ENCODE peak calls at places on chromosomes 5 and 9, in nine cellular contexts. J is CD8-positive, alpha-beta T cell; Z is hepatocyte; O is mesenchymal stem cell; Y is left ventricle myocardium inferior; Q is A549; P is pancreas; N is spleen; B is substantia nigra. T is an unnamed sample.
A peak's percentile ranks its signal among the peaks of the same experiment; 100 is the strongest.

GRCh38 chr5:56429110-56429561 is 196.0 kb upstream of the ANKRD55 start:
- DNase-seq in J (no peak), Z (no peak), O (peak; percentile 33), Y (peak; percentile 52), Q (no peak), P (no peak), N (no peak), B (no peak), T (no peak)

GRCh38 chr9:21811914-21812313 is 9.5 kb downstream of the MTAP start:
- DNase-seq in J (no peak), Z (no peak), O (no peak), Y (no peak), Q (no peak), P (no peak), N (no peak), B (no peak), T (no peak)

GRCh38 chr9:133677126-133678010 is 41.2 kb downstream of the DBH start:
- DNase-seq in J (peak; percentile 40), Z (no peak), O (no peak), Y (peak; percentile 8), Q (no peak), P (no peak), N (no peak), B (no peak), T (no peak)

GRCh38 chr5:108149369-108149768 is 232.5 kb downstream of the FBXL17 start:
- DNase-seq in J (no peak), Z (no peak), O (no peak), Y (no peak), Q (no peak), P (no peak), N (no peak), B (no peak), T (no peak)

GRCh38 chr9:125525846-125526619 is 181.0 kb downstream of the MAPKAP1 start:
- DNase-seq in J (no peak), Z (no peak), O (peak; percentile 85), Y (peak; percentile 70), Q (no peak), P (no peak), N (no peak), B (no peak), T (no peak)

GRCh38 chr9:131419029-131419614 is 25.2 kb downstream of the PRRC2B start:
- DNase-seq in J (no peak), Z (no peak), O (peak; percentile 76), Y (no peak), Q (no peak), P (no peak), N (no peak), B (no peak), T (no peak)

GRCh38 chr5:67465556-67466206 is 269.1 kb upstream of the CD180 start:
- DNase-seq in J (no peak), Z (no peak), O (no peak), Y (no peak), Q (no peak), P (no peak), N (no peak), B (no peak), T (no peak)

GRCh38 chr9:35652829-35653209 is 2.1 kb upstream of the SIT1 start:
- DNase-seq in J (no peak), Z (no peak), O (no peak), Y (no peak), Q (no peak), P (no peak), N (no peak), B (no peak), T (no peak)

GRCh38 chr5:130666462-130666861 is 498.6 kb downstream of the HINT1 start:
- DNase-seq in J (no peak), Z (no peak), O (no peak), Y (no peak), Q (no peak), P (no peak), N (no peak), B (no peak), T (no peak)

DNA sequence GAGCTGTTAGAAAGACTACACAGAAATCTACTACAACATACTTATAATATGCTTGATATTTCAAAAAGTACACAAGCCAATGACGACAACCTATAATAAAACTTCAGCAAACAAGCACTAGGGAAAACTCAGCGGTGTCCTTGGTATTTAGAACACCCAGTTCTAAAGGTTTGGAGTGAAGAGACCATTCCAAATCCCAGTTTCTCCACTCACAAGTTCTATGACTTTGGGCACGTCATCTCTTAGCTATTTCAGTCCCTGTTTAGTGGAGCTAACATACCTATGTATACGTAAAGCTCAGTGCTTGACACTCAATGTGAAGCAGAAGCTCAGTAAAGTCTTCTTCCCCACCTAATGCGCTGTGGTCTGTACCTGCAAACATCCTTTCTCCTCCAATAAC is 52.8 kb downstream of the MLLT3 start:
- DNase-seq in J (no peak), Z (peak; percentile 16), O (peak; percentile 21), Y (no peak), Q (no peak), P (no peak), N (no peak), B (no peak), T (no peak)
- H3K27ac ChIP-seq in J (no peak overlapping the region), Z (peak overlapping the region; percentile 61), O (no peak overlapping the region), Y (no peak overlapping the region), Q (peak overlapping the region; percentile 82), P (no peak overlapping the region), N (no peak overlapping the region), B (no peak overlapping the region), T (no peak overlapping the region)

DNA sequence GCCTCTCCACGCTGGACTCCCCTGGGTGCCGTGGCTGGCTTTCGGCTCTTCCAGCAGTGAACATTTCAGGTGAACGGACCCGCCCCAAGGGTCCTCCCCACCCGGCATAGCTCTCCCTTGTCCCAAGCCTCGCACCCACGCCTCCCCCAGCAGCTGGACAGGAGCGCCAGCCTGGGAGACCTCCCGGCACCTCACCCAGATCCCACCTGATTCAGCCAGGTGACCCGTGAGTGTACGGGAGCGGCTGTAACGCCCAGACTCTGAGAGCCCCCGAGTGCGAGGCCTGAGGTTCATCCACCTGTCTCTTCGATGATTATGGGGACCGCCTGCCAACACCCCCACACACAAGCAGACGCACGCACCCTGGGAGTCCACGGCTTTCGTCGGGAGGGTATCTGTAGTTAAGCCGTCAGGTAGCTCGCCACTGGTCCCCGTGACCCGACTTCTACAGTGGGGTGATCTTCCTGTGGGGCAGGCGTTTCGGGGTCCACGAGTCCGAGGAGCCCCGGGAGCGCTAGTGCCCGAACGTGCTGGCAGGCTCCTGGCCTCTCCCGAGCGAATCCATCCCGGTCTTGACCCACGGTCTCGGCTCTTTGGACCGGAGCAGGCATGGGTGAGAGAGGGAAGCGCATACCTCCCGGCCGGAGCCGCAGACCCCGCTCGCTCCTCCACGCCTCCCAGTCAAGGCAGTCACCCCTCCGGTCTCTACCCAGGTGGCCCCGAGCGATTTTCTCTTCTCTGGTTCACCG is 14.9 kb downstream of the TRIM7 start:
- DNase-seq in J (no peak), Z (peak; percentile 35), O (peak; percentile 31), Y (no peak), Q (no peak), P (peak; percentile 35), N (peak; percentile 87), B (no peak), T (no peak)
- H3K27ac ChIP-seq in J (peak overlapping the region; percentile 74), Z (no peak overlapping the region), O (no peak overlapping the region), Y (peak overlapping the region; percentile 97), Q (peak overlapping the region; percentile 96), P (peak overlapping the region; percentile 91), N (peak overlapping the region; percentile 93), B (peak overlapping the region; percentile 69), T (no peak overlapping the region)

DNA sequence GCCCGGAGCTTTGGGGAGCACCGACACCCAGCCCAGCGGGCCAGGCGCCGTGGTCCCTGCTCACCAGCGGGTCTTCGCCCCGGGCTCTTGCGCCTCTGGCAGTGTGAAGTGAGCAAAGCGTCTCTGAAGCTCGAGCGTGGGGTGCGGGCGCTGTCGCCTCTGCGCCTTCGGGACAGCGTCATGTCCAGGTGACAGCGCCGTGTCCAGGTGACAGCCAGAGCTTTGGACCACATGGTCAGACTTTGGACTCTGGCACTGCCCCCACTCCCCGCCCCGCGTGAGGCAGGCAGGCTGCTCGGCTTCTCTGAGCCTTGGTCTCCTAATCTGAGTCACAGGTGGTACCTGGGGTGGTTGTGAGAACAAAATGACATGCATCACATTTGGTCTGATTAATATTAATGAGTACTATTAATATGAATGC is 156.8 kb downstream of the OLFM1 start:
- DNase-seq in J (no peak), Z (no peak), O (no peak), Y (no peak), Q (no peak), P (peak; percentile 83), N (peak; percentile 57), B (no peak), T (no peak)
- H3K27ac ChIP-seq in J (no peak overlapping the region), Z (no peak overlapping the region), O (no peak overlapping the region), Y (no peak overlapping the region), Q (no peak overlapping the region), P (no peak overlapping the region), N (no peak overlapping the region), B (no peak overlapping the region), T (no peak overlapping the region)

GRCh38 chr9:211036-211435 is 3.6 kb upstream of the DOCK8 start:
- DNase-seq in J (no peak), Z (no peak), O (no peak), Y (no peak), Q (no peak), P (no peak), N (no peak), B (no peak), T (no peak)

GRCh38 chr9:212265-212664 is 2.4 kb upstream of the DOCK8 start:
- DNase-seq in J (no peak), Z (no peak), O (no peak), Y (no peak), Q (no peak), P (no peak), N (no peak), B (no peak), T (no peak)

GRCh38 chr9:211557-211956 is 3.1 kb upstream of the DOCK8 start:
- DNase-seq in J (no peak), Z (no peak), O (no peak), Y (no peak), Q (no peak), P (peak; percentile 15), N (no peak), B (no peak), T (no peak)

GRCh38 chr9:215631-216155 is 1.0 kb downstream of the DOCK8 start:
- DNase-seq in J (no peak), Z (no peak), O (no peak), Y (no peak), Q (no peak), P (no peak), N (no peak), B (no peak), T (no peak)

DNA sequence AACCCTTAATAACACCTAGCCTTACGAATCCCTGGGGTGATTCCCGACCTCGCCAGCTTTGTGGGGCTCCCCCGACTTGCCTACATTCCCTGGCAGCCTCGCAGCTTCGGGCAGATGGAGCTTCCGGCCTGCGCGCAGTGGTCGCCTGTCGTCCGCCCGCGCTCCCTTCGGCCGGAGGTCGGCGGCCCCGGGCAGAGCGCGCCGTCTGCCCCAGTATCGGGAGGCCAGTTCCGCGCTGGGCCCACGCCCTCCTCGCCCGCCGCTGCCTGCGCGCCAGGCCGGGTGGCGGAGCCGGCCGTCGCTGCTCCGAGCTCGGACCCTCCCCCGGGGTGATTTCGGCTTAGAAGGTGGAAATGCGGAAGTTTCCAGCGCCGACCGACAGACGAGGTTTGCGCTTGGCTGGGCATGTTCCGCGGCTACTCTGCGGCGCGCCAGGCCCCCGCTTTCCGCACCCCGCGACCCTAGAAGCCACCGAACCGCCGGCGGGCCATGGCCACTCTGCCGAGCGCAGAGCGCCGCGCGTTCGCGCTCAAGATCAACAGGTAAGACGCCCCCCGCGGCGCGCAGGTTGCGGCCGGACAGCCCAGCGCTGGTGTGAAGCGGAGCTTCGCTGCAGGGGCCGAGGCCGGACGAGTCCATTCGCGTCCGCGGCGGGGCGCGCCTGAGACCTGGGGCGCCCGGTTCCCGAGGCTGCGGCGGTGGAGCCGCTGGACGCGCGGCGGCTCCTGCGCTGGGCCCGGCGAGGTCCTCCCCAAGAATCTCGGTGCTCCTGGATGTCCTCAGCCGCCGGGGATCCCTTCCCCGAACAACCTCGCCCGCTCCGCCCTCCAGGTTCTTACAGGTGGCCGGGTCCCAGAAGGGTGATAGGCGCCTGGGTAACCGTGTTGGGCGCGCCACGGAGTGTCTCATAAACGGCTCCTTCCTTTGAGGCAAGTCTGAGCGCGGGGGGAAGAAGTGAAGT is at the start of gene DOCK8:
- DNase-seq in J (peak; percentile 19), Z (peak; percentile 84), O (no peak), Y (peak; percentile 68), Q (peak; percentile 43), P (peak; percentile 69), N (peak; percentile 97), B (no peak), T (no peak)
- H3K27ac ChIP-seq in J (peak within 1 kb of the TSS; percentile 19), Z (peak within 1 kb of the TSS; percentile 92), O (no peak within 1 kb of the TSS), Y (peak within 1 kb of the TSS; percentile 82), Q (peak within 1 kb of the TSS; percentile 58), P (peak within 1 kb of the TSS; percentile 94), N (peak within 1 kb of the TSS; percentile 94), B (peak within 1 kb of the TSS; percentile 58), T (peak within 1 kb of the TSS; percentile 52)

T was measured in caudate nucleus.